ENCODE peak calls at places on chromosomes 16 and 17, in nine cellular contexts. B, H, J, N, T, M, O, V and P are unnamed samples.

GRCh38 chr17:10021239-10021638 is 116.2 kb upstream of the RCVRN start:
- DNase-seq in B (no peak), H (peak), J (peak), N (no peak), T (no peak), M (no peak), O (no peak), V (no peak), P (peak)

GRCh38 chr17:38456031-38456815 is 28.0 kb downstream of the ARHGAP23 start:
- DNase-seq in B (no peak), H (no peak), J (no peak), N (no peak), T (no peak), M (no peak), O (peak), V (no peak), P (no peak)

GRCh38 chr16:66300037-66300436 is 66.5 kb upstream of the CDH5 start:
- DNase-seq in B (no peak), H (no peak), J (no peak), N (no peak), T (no peak), M (no peak), O (no peak), V (no peak), P (no peak)

GRCh38 chr17:61660726-61661125 is 69.7 kb upstream of the NACA2 start:
- DNase-seq in B (no peak), H (no peak), J (no peak), N (no peak), T (no peak), M (no peak), O (no peak), V (no peak), P (no peak)

GRCh38 chr16:23837553-23838308 is 1.9 kb downstream of the PRKCB start:
- DNase-seq in B (no peak), H (no peak), J (no peak), N (no peak), T (no peak), M (no peak), O (no peak), V (peak), P (no peak)

GRCh38 chr16:72094266-72094610 is 591 bp downstream of the DHX38 start:
- DNase-seq in B (no peak), H (no peak), J (no peak), N (peak), T (no peak), M (no peak), O (no peak), V (no peak), P (peak)

GRCh38 chr16:56457927-56458470 is 6.6 kb downstream of the OGFOD1 start:
- DNase-seq in B (no peak), H (no peak), J (no peak), N (no peak), T (no peak), M (no peak), O (no peak), V (no peak), P (no peak)

GRCh38 chr17:4074831-4075495 is 67.9 kb downstream of the ZZEF1 start:
- DNase-seq in B (peak), H (no peak), J (peak), N (peak), T (no peak), M (no peak), O (peak), V (peak), P (peak)

GRCh38 chr17:40345161-40346034 is 19.1 kb downstream of the GJD3 start:
- DNase-seq in B (no peak), H (no peak), J (peak), N (peak), T (peak), M (peak), O (peak), V (no peak), P (peak)

GRCh38 chr17:46195939-46196338 is 2.7 kb upstream of the KANSL1 start:
- DNase-seq in B (no peak), H (no peak), J (no peak), N (no peak), T (no peak), M (no peak), O (peak), V (no peak), P (no peak)

GRCh38 chr17:73478768-73479424 is 165.3 kb downstream of the SDK2 start:
- DNase-seq in B (no peak), H (no peak), J (no peak), N (no peak), T (no peak), M (no peak), O (no peak), V (no peak), P (no peak)

GRCh38 chr16:77143364-77143763 is 47.6 kb upstream of the MON1B start:
- DNase-seq in B (no peak), H (no peak), J (no peak), N (no peak), T (no peak), M (no peak), O (no peak), V (no peak), P (no peak)

GRCh38 chr17:16439867-16440351 is 24.5 kb downstream of the TRPV2 start:
- DNase-seq in B (no peak), H (no peak), J (peak), N (no peak), T (no peak), M (no peak), O (peak), V (no peak), P (no peak)

GRCh38 chr16:19809121-19809635 is 75.5 kb downstream of the GPRC5B start:
- DNase-seq in B (no peak), H (no peak), J (peak), N (no peak), T (no peak), M (no peak), O (peak), V (no peak), P (no peak)

GRCh38 chr17:79573196-79573929 is 37.5 kb downstream of the RBFOX3 start:
- DNase-seq in B (peak), H (no peak), J (no peak), N (no peak), T (no peak), M (no peak), O (no peak), V (no peak), P (no peak)

GRCh38 chr17:8137645-8138342 is 13.9 kb upstream of the HES7 start:
- DNase-seq in B (no peak), H (no peak), J (no peak), N (no peak), T (no peak), M (no peak), O (no peak), V (no peak), P (peak)

GRCh38 chr17:13797863-13798262 is 196.1 kb upstream of the HS3ST3A1 start:
- DNase-seq in B (no peak), H (no peak), J (no peak), N (no peak), T (no peak), M (no peak), O (no peak), V (no peak), P (no peak)

GRCh38 chr16:88561485-88562369 is 8.5 kb upstream of the ZC3H18 start:
- DNase-seq in B (no peak), H (no peak), J (peak), N (peak), T (no peak), M (peak), O (peak), V (peak), P (peak)

GRCh38 chr17:42989146-42989545 is 8.8 kb downstream of the RUNDC1 start:
- DNase-seq in B (no peak), H (no peak), J (no peak), N (no peak), T (no peak), M (no peak), O (no peak), V (no peak), P (no peak)

GRCh38 chr17:59353936-59354755 is 22.7 kb downstream of the YPEL2 start:
- DNase-seq in B (no peak), H (no peak), J (no peak), N (no peak), T (peak), M (no peak), O (no peak), V (no peak), P (no peak)

GRCh38 chr16:54285414-54286066 is 1.0 kb downstream of the IRX3 start:
- DNase-seq in B (no peak), H (no peak), J (peak), N (no peak), T (peak), M (peak), O (peak), V (no peak), P (no peak)

GRCh38 chr17:9488556-9488955 is 87.1 kb downstream of the STX8 start:
- DNase-seq in B (no peak), H (no peak), J (no peak), N (no peak), T (no peak), M (no peak), O (no peak), V (no peak), P (no peak)

GRCh38 chr16:31708348-31708747 is 165.3 kb upstream of the ZNF267 start:
- DNase-seq in B (no peak), H (no peak), J (no peak), N (no peak), T (no peak), M (no peak), O (no peak), V (no peak), P (no peak)

GRCh38 chr16:67516296-67517177 is 12.1 kb upstream of the RIPOR1 start:
- DNase-seq in B (no peak), H (no peak), J (peak), N (peak), T (no peak), M (no peak), O (peak), V (no peak), P (peak)

GRCh38 chr16:66258916-66259845 is 107.3 kb upstream of the CDH5 start:
- DNase-seq in B (no peak), H (no peak), J (no peak), N (no peak), T (no peak), M (no peak), O (no peak), V (no peak), P (no peak)

GRCh38 chr17:72592242-72592966 is 471.6 kb downstream of the SOX9 start:
- DNase-seq in B (peak), H (peak), J (peak), N (peak), T (peak), M (peak), O (peak), V (peak), P (peak)

GRCh38 chr17:31825961-31826691 is 32.9 kb downstream of the COPRS start:
- DNase-seq in B (no peak), H (no peak), J (peak), N (no peak), T (no peak), M (no peak), O (peak), V (peak), P (peak)

GRCh38 chr16:85999778-86000177 is 100.8 kb downstream of the IRF8 start:
- DNase-seq in B (no peak), H (no peak), J (no peak), N (no peak), T (no peak), M (no peak), O (no peak), V (no peak), P (no peak)

GRCh38 chr16:85436636-85437160 is 176.4 kb upstream of the GSE1 start:
- DNase-seq in B (no peak), H (no peak), J (peak), N (no peak), T (no peak), M (no peak), O (no peak), V (no peak), P (peak)

GRCh38 chr17:78293896-78294295 is 62.5 kb downstream of the TMEM235 start:
- DNase-seq in B (no peak), H (no peak), J (no peak), N (no peak), T (no peak), M (no peak), O (no peak), V (no peak), P (no peak)

GRCh38 chr17:31415640-31416502 is 24.4 kb downstream of the RAB11FIP4 start:
- DNase-seq in B (no peak), H (no peak), J (no peak), N (no peak), T (no peak), M (no peak), O (no peak), V (no peak), P (no peak)